ENCODE peak calls at places on chromosome 6, in ten cellular contexts. Z is GM18507, I is Peyer's patch, S is AG04449, E is MV-4-11, O is AG08395, U is NCI-H82, W is WTC11, L is OCI-LY7, G is fibroblast of gingiva. D is an unnamed sample.

GRCh38 chr6:153511896-153512496 is 380.9 kb upstream of the RGS17 start:
- DNase-seq in Z (no peak), I (no peak), S (no peak), E (peak), O (peak), U (peak), W (no peak), L (peak), G (peak), D (peak)

GRCh38 chr6:10230533-10230932 is 184.3 kb downstream of the TFAP2A start:
- DNase-seq in Z (no peak), I (no peak), S (no peak), E (no peak), O (no peak), U (no peak), W (no peak), L (no peak), G (no peak), D (no peak)

GRCh38 chr6:116287668-116288282 is 8.0 kb upstream of the TSPYL1 start:
- DNase-seq in Z (no peak), I (no peak), S (no peak), E (peak), O (peak), U (peak), W (no peak), L (peak), G (peak), D (no peak)

GRCh38 chr6:134590449-134590848 is 272.5 kb upstream of the SGK1 start:
- DNase-seq in Z (no peak), I (no peak), S (peak), E (no peak), O (peak), U (no peak), W (no peak), L (no peak), G (peak), D (no peak)

GRCh38 chr6:139515511-139515910 is 141.1 kb upstream of the CITED2 start:
- DNase-seq in Z (no peak), I (no peak), S (no peak), E (no peak), O (peak), U (no peak), W (no peak), L (no peak), G (peak), D (no peak)

GRCh38 chr6:99993533-99994251 is at the start of gene MCHR2:
- DNase-seq in Z (no peak), I (no peak), S (no peak), E (no peak), O (no peak), U (no peak), W (peak), L (no peak), G (no peak), D (peak)

GRCh38 chr6:134077301-134077700 is 24.9 kb upstream of the SLC2A12 start:
- DNase-seq in Z (no peak), I (no peak), S (no peak), E (peak), O (no peak), U (no peak), W (no peak), L (no peak), G (no peak), D (no peak)

GRCh38 chr6:35341557-35341956 is 801 bp upstream of the PPARD start:
- DNase-seq in Z (no peak), I (no peak), S (no peak), E (no peak), O (no peak), U (no peak), W (peak), L (no peak), G (no peak), D (no peak)

GRCh38 chr6:13395272-13396237 is 67.2 kb upstream of the TBC1D7 start:
- DNase-seq in Z (no peak), I (peak), S (peak), E (peak), O (peak), U (peak), W (no peak), L (peak), G (peak), D (no peak)

GRCh38 chr6:18122128-18123093 is at the start of gene NHLRC1:
- DNase-seq in Z (peak), I (peak), S (no peak), E (peak), O (peak), U (no peak), W (peak), L (no peak), G (peak), D (peak)

GRCh38 chr6:170043881-170044790 is 246.7 kb downstream of the DLL1 start:
- DNase-seq in Z (no peak), I (no peak), S (no peak), E (no peak), O (no peak), U (no peak), W (no peak), L (no peak), G (no peak), D (no peak)

GRCh38 chr6:133376743-133377142 is 135.6 kb downstream of the EYA4 start:
- DNase-seq in Z (no peak), I (no peak), S (no peak), E (no peak), O (no peak), U (no peak), W (no peak), L (no peak), G (no peak), D (no peak)

GRCh38 chr6:115838763-115839401 is 221.8 kb downstream of the FRK start:
- DNase-seq in Z (no peak), I (peak), S (no peak), E (peak), O (peak), U (peak), W (peak), L (peak), G (no peak), D (peak)

GRCh38 chr6:7073810-7074525 is 33.8 kb upstream of the RREB1 start:
- DNase-seq in Z (peak), I (peak), S (no peak), E (peak), O (no peak), U (no peak), W (no peak), L (no peak), G (no peak), D (no peak)

GRCh38 chr6:150876598-150876997 is 11.1 kb downstream of the MTHFD1L start:
- DNase-seq in Z (no peak), I (no peak), S (no peak), E (no peak), O (no peak), U (peak), W (no peak), L (no peak), G (peak), D (no peak)

GRCh38 chr6:145977881-145978280 is 13.7 kb upstream of the SHPRH start:
- DNase-seq in Z (no peak), I (no peak), S (no peak), E (no peak), O (no peak), U (peak), W (no peak), L (no peak), G (no peak), D (no peak)

GRCh38 chr6:90537723-90538407 is 49.0 kb downstream of the MAP3K7 start:
- DNase-seq in Z (no peak), I (no peak), S (no peak), E (peak), O (peak), U (peak), W (no peak), L (peak), G (no peak), D (no peak)

GRCh38 chr6:32519117-32519909 is 10.8 kb downstream of the HLA-DRB5 start:
- DNase-seq in Z (no peak), I (no peak), S (no peak), E (no peak), O (no peak), U (no peak), W (no peak), L (no peak), G (no peak), D (no peak)

GRCh38 chr6:100493206-100493888 is 28.6 kb upstream of the SIM1 start:
- DNase-seq in Z (no peak), I (no peak), S (no peak), E (no peak), O (no peak), U (no peak), W (peak), L (no peak), G (no peak), D (peak)

GRCh38 chr6:160691617-160692016 is 10.4 kb upstream of the PLG start:
- DNase-seq in Z (no peak), I (no peak), S (no peak), E (no peak), O (no peak), U (no peak), W (no peak), L (no peak), G (no peak), D (no peak)

GRCh38 chr6:70831427-70831826 is 125.4 kb downstream of the B3GAT2 start:
- DNase-seq in Z (no peak), I (no peak), S (no peak), E (no peak), O (no peak), U (no peak), W (no peak), L (no peak), G (no peak), D (no peak)

GRCh38 chr6:147789430-147789947 is 281.0 kb downstream of the SAMD5 start:
- DNase-seq in Z (no peak), I (no peak), S (no peak), E (no peak), O (no peak), U (no peak), W (no peak), L (no peak), G (no peak), D (no peak)

GRCh38 chr6:29107758-29108157 is at the start of gene OR2J3:
- DNase-seq in Z (no peak), I (no peak), S (no peak), E (no peak), O (no peak), U (peak), W (no peak), L (no peak), G (no peak), D (no peak)

GRCh38 chr6:70108230-70108629 is 194.7 kb downstream of the COL9A1 start:
- DNase-seq in Z (no peak), I (no peak), S (no peak), E (no peak), O (peak), U (peak), W (no peak), L (peak), G (peak), D (no peak)

GRCh38 chr6:37809144-37809543 is 10.4 kb upstream of the ZFAND3 start:
- DNase-seq in Z (no peak), I (no peak), S (no peak), E (no peak), O (peak), U (no peak), W (no peak), L (no peak), G (peak), D (no peak)

D was measured in H9.